ENCODE peak calls at places on chromosomes 13 and 19, in seven cellular contexts. One of them, this sample, is unnamed.

GRCh38 chr19:21765151-21765550 is 2.2 kb downstream of the ZNF100 start:
- DNase-seq in EL: no peak
- DNase-seq in activated CD4-positive, alpha-beta T cell treated with anti-CD3 and anti-CD28 coated beads for 48 hours: peak
- DNase-seq in T follicular helper cell: no peak
- DNase-seq in activated naive CD8-positive, alpha-beta T cell treated with anti-CD3 and anti-CD28 coated beads, Interleukin-2, amount 50 U/mL, for 24 hours: no peak
- DNase-seq in stimulated activated CD4-positive, alpha-beta T cell treated with anti-CD3 and anti-CD28 coated beads, Interleukin-4, amount 100 ng/mL, for 1 hour: no peak
- DNase-seq in T-helper 1 cell: no peak
- DNase-seq in this sample: no peak

GRCh38 chr13:32323912-32324311 is 8.6 kb downstream of the BRCA2 start:
- DNase-seq in EL: peak
- DNase-seq in activated CD4-positive, alpha-beta T cell treated with anti-CD3 and anti-CD28 coated beads for 48 hours: no peak
- DNase-seq in T follicular helper cell: no peak
- DNase-seq in activated naive CD8-positive, alpha-beta T cell treated with anti-CD3 and anti-CD28 coated beads, Interleukin-2, amount 50 U/mL, for 24 hours: no peak
- DNase-seq in stimulated activated CD4-positive, alpha-beta T cell treated with anti-CD3 and anti-CD28 coated beads, Interleukin-4, amount 100 ng/mL, for 1 hour: no peak
- DNase-seq in T-helper 1 cell: no peak
- DNase-seq in this sample: no peak

GRCh38 chr19:43934985-43935708 is at the start of gene ZNF45:
- DNase-seq in EL: peak
- DNase-seq in activated CD4-positive, alpha-beta T cell treated with anti-CD3 and anti-CD28 coated beads for 48 hours: peak
- DNase-seq in T follicular helper cell: peak
- DNase-seq in activated naive CD8-positive, alpha-beta T cell treated with anti-CD3 and anti-CD28 coated beads, Interleukin-2, amount 50 U/mL, for 24 hours: peak
- DNase-seq in stimulated activated CD4-positive, alpha-beta T cell treated with anti-CD3 and anti-CD28 coated beads, Interleukin-4, amount 100 ng/mL, for 1 hour: peak
- DNase-seq in T-helper 1 cell: peak
- DNase-seq in this sample: peak

GRCh38 chr13:46866150-46866549 is 30.7 kb downstream of the HTR2A start:
- DNase-seq in EL: peak
- DNase-seq in activated CD4-positive, alpha-beta T cell treated with anti-CD3 and anti-CD28 coated beads for 48 hours: peak
- DNase-seq in T follicular helper cell: no peak
- DNase-seq in activated naive CD8-positive, alpha-beta T cell treated with anti-CD3 and anti-CD28 coated beads, Interleukin-2, amount 50 U/mL, for 24 hours: no peak
- DNase-seq in stimulated activated CD4-positive, alpha-beta T cell treated with anti-CD3 and anti-CD28 coated beads, Interleukin-4, amount 100 ng/mL, for 1 hour: no peak
- DNase-seq in T-helper 1 cell: no peak
- DNase-seq in this sample: no peak

GRCh38 chr13:24254151-24254810 is 55.1 kb upstream of the C1QTNF9 start:
- DNase-seq in EL: no peak
- DNase-seq in activated CD4-positive, alpha-beta T cell treated with anti-CD3 and anti-CD28 coated beads for 48 hours: peak
- DNase-seq in T follicular helper cell: peak
- DNase-seq in activated naive CD8-positive, alpha-beta T cell treated with anti-CD3 and anti-CD28 coated beads, Interleukin-2, amount 50 U/mL, for 24 hours: peak
- DNase-seq in stimulated activated CD4-positive, alpha-beta T cell treated with anti-CD3 and anti-CD28 coated beads, Interleukin-4, amount 100 ng/mL, for 1 hour: peak
- DNase-seq in T-helper 1 cell: peak
- DNase-seq in this sample: peak

GRCh38 chr19:30685601-30686000 is 313.4 kb downstream of the ZNF536 start:
- DNase-seq in EL: no peak
- DNase-seq in activated CD4-positive, alpha-beta T cell treated with anti-CD3 and anti-CD28 coated beads for 48 hours: no peak
- DNase-seq in T follicular helper cell: no peak
- DNase-seq in activated naive CD8-positive, alpha-beta T cell treated with anti-CD3 and anti-CD28 coated beads, Interleukin-2, amount 50 U/mL, for 24 hours: no peak
- DNase-seq in stimulated activated CD4-positive, alpha-beta T cell treated with anti-CD3 and anti-CD28 coated beads, Interleukin-4, amount 100 ng/mL, for 1 hour: no peak
- DNase-seq in T-helper 1 cell: no peak
- DNase-seq in this sample: no peak

GRCh38 chr19:46821512-46822359 is 28.9 kb downstream of the AP2S1 start:
- DNase-seq in EL: no peak
- DNase-seq in activated CD4-positive, alpha-beta T cell treated with anti-CD3 and anti-CD28 coated beads for 48 hours: peak
- DNase-seq in T follicular helper cell: peak
- DNase-seq in activated naive CD8-positive, alpha-beta T cell treated with anti-CD3 and anti-CD28 coated beads, Interleukin-2, amount 50 U/mL, for 24 hours: peak
- DNase-seq in stimulated activated CD4-positive, alpha-beta T cell treated with anti-CD3 and anti-CD28 coated beads, Interleukin-4, amount 100 ng/mL, for 1 hour: peak
- DNase-seq in T-helper 1 cell: peak
- DNase-seq in this sample: peak

GRCh38 chr19:32924200-32924599 is 47.6 kb downstream of the CEP89 start:
- DNase-seq in EL: peak
- DNase-seq in activated CD4-positive, alpha-beta T cell treated with anti-CD3 and anti-CD28 coated beads for 48 hours: no peak
- DNase-seq in T follicular helper cell: no peak
- DNase-seq in activated naive CD8-positive, alpha-beta T cell treated with anti-CD3 and anti-CD28 coated beads, Interleukin-2, amount 50 U/mL, for 24 hours: no peak
- DNase-seq in stimulated activated CD4-positive, alpha-beta T cell treated with anti-CD3 and anti-CD28 coated beads, Interleukin-4, amount 100 ng/mL, for 1 hour: no peak
- DNase-seq in T-helper 1 cell: no peak
- DNase-seq in this sample: no peak

GRCh38 chr13:98565726-98566577 is 11.0 kb downstream of the STK24 start:
- DNase-seq in EL: no peak
- DNase-seq in activated CD4-positive, alpha-beta T cell treated with anti-CD3 and anti-CD28 coated beads for 48 hours: no peak
- DNase-seq in T follicular helper cell: no peak
- DNase-seq in activated naive CD8-positive, alpha-beta T cell treated with anti-CD3 and anti-CD28 coated beads, Interleukin-2, amount 50 U/mL, for 24 hours: no peak
- DNase-seq in stimulated activated CD4-positive, alpha-beta T cell treated with anti-CD3 and anti-CD28 coated beads, Interleukin-4, amount 100 ng/mL, for 1 hour: no peak
- DNase-seq in T-helper 1 cell: no peak
- DNase-seq in this sample: no peak

GRCh38 chr13:41916173-41916954 is 44.5 kb downstream of the VWA8 start:
- DNase-seq in EL: peak
- DNase-seq in activated CD4-positive, alpha-beta T cell treated with anti-CD3 and anti-CD28 coated beads for 48 hours: no peak
- DNase-seq in T follicular helper cell: no peak
- DNase-seq in activated naive CD8-positive, alpha-beta T cell treated with anti-CD3 and anti-CD28 coated beads, Interleukin-2, amount 50 U/mL, for 24 hours: no peak
- DNase-seq in stimulated activated CD4-positive, alpha-beta T cell treated with anti-CD3 and anti-CD28 coated beads, Interleukin-4, amount 100 ng/mL, for 1 hour: no peak
- DNase-seq in T-helper 1 cell: no peak
- DNase-seq in this sample: peak

GRCh38 chr19:11265785-11266236 is 3.5 kb upstream of the DOCK6 start:
- DNase-seq in EL: no peak
- DNase-seq in activated CD4-positive, alpha-beta T cell treated with anti-CD3 and anti-CD28 coated beads for 48 hours: no peak
- DNase-seq in T follicular helper cell: no peak
- DNase-seq in activated naive CD8-positive, alpha-beta T cell treated with anti-CD3 and anti-CD28 coated beads, Interleukin-2, amount 50 U/mL, for 24 hours: no peak
- DNase-seq in stimulated activated CD4-positive, alpha-beta T cell treated with anti-CD3 and anti-CD28 coated beads, Interleukin-4, amount 100 ng/mL, for 1 hour: no peak
- DNase-seq in T-helper 1 cell: no peak
- DNase-seq in this sample: no peak

GRCh38 chr19:40585677-40586422 is 9.2 kb downstream of the SHKBP1 start:
- DNase-seq in EL: peak
- DNase-seq in activated CD4-positive, alpha-beta T cell treated with anti-CD3 and anti-CD28 coated beads for 48 hours: no peak
- DNase-seq in T follicular helper cell: no peak
- DNase-seq in activated naive CD8-positive, alpha-beta T cell treated with anti-CD3 and anti-CD28 coated beads, Interleukin-2, amount 50 U/mL, for 24 hours: no peak
- DNase-seq in stimulated activated CD4-positive, alpha-beta T cell treated with anti-CD3 and anti-CD28 coated beads, Interleukin-4, amount 100 ng/mL, for 1 hour: no peak
- DNase-seq in T-helper 1 cell: no peak
- DNase-seq in this sample: no peak

GRCh38 chr19:55311797-55312196 is 13.3 kb downstream of the TMEM150B start:
- DNase-seq in EL: no peak
- DNase-seq in activated CD4-positive, alpha-beta T cell treated with anti-CD3 and anti-CD28 coated beads for 48 hours: no peak
- DNase-seq in T follicular helper cell: no peak
- DNase-seq in activated naive CD8-positive, alpha-beta T cell treated with anti-CD3 and anti-CD28 coated beads, Interleukin-2, amount 50 U/mL, for 24 hours: no peak
- DNase-seq in stimulated activated CD4-positive, alpha-beta T cell treated with anti-CD3 and anti-CD28 coated beads, Interleukin-4, amount 100 ng/mL, for 1 hour: no peak
- DNase-seq in T-helper 1 cell: no peak
- DNase-seq in this sample: no peak

GRCh38 chr13:114056205-114057013 is 76.0 kb downstream of the RASA3 start:
- DNase-seq in EL: no peak
- DNase-seq in activated CD4-positive, alpha-beta T cell treated with anti-CD3 and anti-CD28 coated beads for 48 hours: no peak
- DNase-seq in T follicular helper cell: no peak
- DNase-seq in activated naive CD8-positive, alpha-beta T cell treated with anti-CD3 and anti-CD28 coated beads, Interleukin-2, amount 50 U/mL, for 24 hours: no peak
- DNase-seq in stimulated activated CD4-positive, alpha-beta T cell treated with anti-CD3 and anti-CD28 coated beads, Interleukin-4, amount 100 ng/mL, for 1 hour: no peak
- DNase-seq in T-helper 1 cell: no peak
- DNase-seq in this sample: no peak